ENCODE peak calls at places on chromosome 17, in four cellular contexts. Z, U, G and P are unnamed samples.

GRCh38 chr17:44065668-44066203 is 735 bp downstream of the LSM12 start:
- DNase-seq in G (no peak), Z (no peak), U (no peak), P (peak; percentile 42)

GRCh38 chr17:50049636-50050035 is 6.3 kb upstream of the ITGA3 start:
- DNase-seq in G (no peak), U (no peak), Z (no peak), P (no peak)

GRCh38 chr17:76278268-76278908 is 13.2 kb downstream of the UBALD2 start:
- DNase-seq in U (no peak), G (no peak), Z (no peak), P (no peak)

GRCh38 chr17:73782641-73783381 is 138.6 kb upstream of the SDK2 start:
- DNase-seq in U (no peak), G (no peak), Z (no peak), P (peak; percentile 7)

GRCh38 chr17:81636505-81637288 is at the start of the genes NPLOC4 and TSPAN10:
- DNase-seq in Z (peak; percentile 98), U (peak; percentile 90), G (peak; percentile 85), P (peak; percentile 80)

GRCh38 chr17:80701730-80702129 is 157.1 kb downstream of the RPTOR start:
- DNase-seq in U (no peak), Z (no peak), G (no peak), P (no peak)

GRCh38 chr17:74720506-74720905 is 7.8 kb upstream of the CD300LF start:
- DNase-seq in G (no peak), U (no peak), Z (no peak), P (no peak)

GRCh38 chr17:57331423-57331822 is 75.1 kb downstream of the MSI2 start:
- DNase-seq in G (no peak), U (no peak), Z (no peak), P (no peak)

GRCh38 chr17:10197721-10198508 is 491 bp downstream of the GAS7 start:
- DNase-seq in G (no peak), Z (no peak), U (no peak), P (peak; percentile 8)

GRCh38 chr17:60049936-60050335 is 28.8 kb downstream of the HEATR6 start:
- DNase-seq in U (no peak), G (no peak), Z (no peak), P (no peak)

GRCh38 chr17:11170901-11171300 is 70.1 kb upstream of the SHISA6 start:
- DNase-seq in G (no peak), Z (no peak), U (no peak), P (no peak)

GRCh38 chr17:76383645-76384221 is 676 bp upstream of the SPHK1 start:
- DNase-seq in Z (peak; percentile 88), U (peak; percentile 59), G (no peak), P (peak; percentile 82)

GRCh38 chr17:75345514-75346167 is 56.4 kb upstream of the SLC25A19 start:
- DNase-seq in U (no peak), G (no peak), Z (no peak), P (peak; percentile 84)

GRCh38 chr17:63138713-63139112 is 172.7 kb downstream of the TANC2 start:
- DNase-seq in U (no peak), Z (no peak), G (no peak), P (no peak)

DNA sequence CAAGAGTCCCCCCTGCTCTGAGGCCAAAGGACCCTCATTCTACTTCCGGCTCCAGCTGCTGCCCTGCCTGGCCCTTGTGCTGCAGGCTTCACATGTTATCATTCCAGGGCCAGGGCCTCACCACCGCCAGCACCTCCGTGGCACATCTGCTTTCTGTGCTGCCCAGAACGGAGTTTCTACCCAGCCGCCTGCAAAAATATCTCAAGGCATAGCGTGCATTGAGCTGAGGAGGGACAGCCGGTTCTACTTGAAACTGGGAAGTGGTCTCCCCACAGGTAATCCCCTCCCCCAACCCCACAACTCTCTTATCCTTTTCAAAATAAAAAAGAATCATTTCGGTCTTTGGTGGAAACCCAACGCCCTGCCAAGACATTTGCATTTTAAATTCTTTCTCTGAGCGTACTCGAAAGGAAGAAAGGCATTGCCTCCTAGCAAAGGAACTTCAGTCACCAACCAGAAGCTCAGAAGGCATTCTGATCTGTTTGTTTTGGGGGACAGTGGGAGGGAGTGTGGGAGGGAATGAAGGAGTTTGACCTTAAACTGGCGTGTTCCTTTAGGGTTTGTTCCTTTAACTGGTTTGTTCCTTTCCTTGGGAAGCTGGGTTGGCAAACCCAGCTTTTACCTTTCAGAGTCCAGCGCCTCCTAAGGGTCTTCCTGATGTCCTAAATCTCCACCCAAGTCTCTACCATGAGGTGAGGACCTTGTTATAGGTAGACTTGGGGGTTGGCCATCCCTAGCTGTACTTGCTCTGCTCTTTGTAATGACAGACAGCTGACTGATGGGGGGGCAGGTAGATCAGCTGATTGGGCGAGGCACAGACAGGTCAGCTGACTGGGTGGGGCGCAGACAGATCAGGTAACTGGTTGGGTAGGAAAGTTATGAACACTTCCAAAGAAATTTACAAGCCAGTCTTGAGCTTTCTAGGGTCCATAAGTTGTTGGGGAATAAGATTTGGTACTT is 33.4 kb upstream of the PIK3R6 start:
- DNase-seq in Z (no peak), U (no peak), G (no peak), P (peak; percentile 65)
- TF ChIP-seq CTCF in Z (no peak), U (no peak), G (no peak), P (no peak)

GRCh38 chr17:1171953-1172352 is 7.8 kb downstream of the ABR start:
- DNase-seq in Z (no peak), U (no peak), G (no peak), P (no peak)

GRCh38 chr17:1168537-1169234 is 11.1 kb downstream of the ABR start:
- DNase-seq in Z (no peak), G (no peak), U (no peak), P (no peak)

GRCh38 chr17:1169913-1170312 is 9.9 kb downstream of the ABR start:
- DNase-seq in G (no peak), U (no peak), Z (no peak), P (no peak)

GRCh38 chr17:1169471-1169908 is 10.3 kb downstream of the ABR start:
- DNase-seq in U (no peak), G (no peak), Z (no peak), P (no peak)

GRCh38 chr17:1170739-1171138 is 9.0 kb downstream of the ABR start:
- DNase-seq in U (no peak), Z (no peak), G (no peak), P (peak; percentile 20)
- TF ChIP-seq CTCF in U (peak; percentile 26), Z (peak; percentile 26), G (peak; percentile 10), P (peak; percentile 39)

DNA sequence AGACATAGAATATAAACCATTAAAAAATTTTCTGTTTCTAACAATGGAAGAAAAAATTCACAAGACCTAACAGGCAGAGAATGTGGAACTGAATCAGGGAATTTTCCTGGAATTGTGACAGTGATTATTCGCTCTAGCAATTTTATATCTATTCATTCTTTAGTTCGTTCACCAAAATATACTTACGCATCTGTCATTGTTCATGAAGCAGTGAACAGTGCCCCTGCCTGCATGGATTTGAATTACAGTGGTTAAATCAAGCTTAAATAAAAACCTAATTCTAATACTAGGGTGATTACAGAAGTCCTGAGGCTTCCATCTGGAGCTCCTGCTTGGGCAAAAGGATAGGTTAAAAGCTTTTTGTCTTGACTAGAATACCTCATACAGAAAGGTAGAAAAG is 48.6 kb downstream of the ABCA8 start:
- DNase-seq in U (no peak), G (peak; percentile 9), Z (no peak), P (no peak)
- TF ChIP-seq CTCF in U (peak; percentile 41), G (peak; percentile 55), Z (peak; percentile 39), P (no peak)

GRCh38 chr17:66043419-66043818 is 148.5 kb downstream of the CEP112 start:
- DNase-seq in Z (no peak), U (no peak), G (no peak), P (no peak)

GRCh38 chr17:66038125-66038524 is 153.8 kb downstream of the CEP112 start:
- DNase-seq in G (no peak), Z (no peak), U (no peak), P (no peak)

GRCh38 chr17:66044083-66044482 is 147.8 kb downstream of the CEP112 start:
- DNase-seq in Z (no peak), U (no peak), G (no peak), P (no peak)

DNA sequence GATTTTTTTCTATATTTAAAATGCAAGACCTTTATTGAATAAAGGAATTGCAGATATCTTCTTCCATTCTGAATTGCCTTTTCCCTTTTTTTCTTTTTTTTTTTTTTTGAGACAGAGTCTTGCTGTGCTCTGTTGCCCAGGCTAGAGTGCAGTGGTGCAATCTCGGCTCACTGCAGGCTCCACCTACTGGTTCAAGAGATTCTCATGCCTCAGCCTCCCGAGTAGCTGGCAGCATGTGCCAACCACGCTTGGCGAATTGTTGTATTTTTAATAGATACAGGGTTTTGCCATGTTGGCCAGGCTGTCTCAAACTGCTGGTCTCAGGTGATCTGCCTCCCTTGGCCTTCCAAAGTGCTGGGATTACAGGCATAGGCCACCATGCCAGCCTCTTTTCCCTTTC is 151.5 kb downstream of the CEP112 start:
- DNase-seq in U (no peak), G (no peak), Z (no peak), P (peak; percentile 2)
- TF ChIP-seq CTCF in U (peak; percentile 32), G (no peak), Z (peak; percentile 29), P (no peak)

DNA sequence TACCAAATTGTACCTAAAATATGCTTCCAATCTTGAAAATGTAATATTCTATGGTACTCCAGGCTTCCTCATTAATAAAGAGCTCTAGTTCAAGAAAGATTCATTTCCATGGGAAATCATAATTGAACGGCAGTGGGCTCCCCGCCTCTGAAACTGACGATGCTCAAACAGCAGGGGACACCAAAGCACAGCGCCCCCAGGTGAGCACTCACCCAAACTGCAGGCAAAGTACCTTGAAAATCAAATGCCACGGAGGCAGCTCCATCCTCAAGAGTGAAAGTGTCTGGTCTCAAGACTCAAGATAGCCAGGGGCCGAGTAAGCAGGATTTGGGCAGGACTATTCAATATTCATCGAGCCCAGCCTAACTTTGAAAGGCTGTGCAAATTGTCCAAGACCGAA is 217.4 kb upstream of the TNRC6C start:
- DNase-seq in G (no peak), U (no peak), Z (no peak), P (peak; percentile 64)
- TF ChIP-seq CTCF in G (peak; percentile 31), U (peak; percentile 66), Z (peak; percentile 27), P (peak; percentile 65)

GRCh38 chr17:7236808-7237207 is 2.4 kb downstream of the PHF23 start:
- DNase-seq in U (no peak), G (no peak), Z (no peak), P (no peak)

GRCh38 chr17:7235693-7236665 is 1.7 kb upstream of the DVL2 start:
- DNase-seq in Z (no peak), G (peak; percentile 56), U (no peak), P (no peak)

GRCh38 chr17:7232114-7232513 is 2.2 kb downstream of the DVL2 start:
- DNase-seq in Z (no peak), G (no peak), U (no peak), P (no peak)

GRCh38 chr17:7233701-7234099 is 617 bp downstream of the DVL2 start:
- DNase-seq in G (no peak), U (no peak), Z (no peak), P (no peak)

GRCh38 chr17:7234100-7235012 is at the start of gene DVL2:
- DNase-seq in G (peak; percentile 86), Z (peak; percentile 98), U (peak; percentile 91), P (peak; percentile 98)
- TF ChIP-seq CTCF in G (no peak), Z (no peak), U (no peak), P (no peak)

GRCh38 chr17:8791248-8791909 is 7.8 kb downstream of the MFSD6L start:
- DNase-seq in Z (no peak), U (no peak), G (no peak), P (no peak)
- TF ChIP-seq CTCF in Z (no peak), U (peak; percentile 5), G (no peak), P (no peak)

DNA sequence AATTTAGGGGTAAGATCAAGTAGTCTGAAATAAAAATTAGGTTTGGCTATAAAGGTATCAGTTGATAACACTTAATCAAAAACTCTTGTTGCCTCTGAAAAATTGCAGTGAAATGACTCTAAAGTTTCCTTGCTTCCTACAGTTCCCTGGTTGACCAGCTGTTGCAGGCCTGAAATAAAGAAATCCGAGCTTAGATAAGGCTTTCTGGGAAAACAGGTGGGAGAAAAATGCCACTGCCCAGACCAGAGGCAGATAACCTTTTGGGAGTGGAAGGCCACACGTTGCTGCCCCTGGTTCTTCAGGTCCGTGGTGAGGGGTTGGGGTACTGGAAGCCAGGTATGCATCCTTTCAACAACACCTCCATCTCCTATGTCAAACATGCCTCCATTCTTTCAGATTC is 111.3 kb downstream of the HS3ST3A1 start:
- DNase-seq in U (no peak), Z (no peak), G (no peak), P (no peak)
- TF ChIP-seq CTCF in U (peak; percentile 26), Z (no peak), G (peak; percentile 9), P (no peak)